ENCODE peak calls at places on chromosomes 11 and 22, in five cellular contexts. V, O, K, E and Q are unnamed samples.
A peak's percentile ranks its signal among the peaks of the same experiment; 100 is the strongest.

GRCh38 chr11:19725379-19726079 is 12.9 kb downstream of the NAV2 start:
- DNase-seq in V (no peak), O (no peak), K (peak; percentile 36), E (peak; percentile 95), Q (no peak)

GRCh38 chr22:35430897-35431322 is 31.0 kb downstream of the MCM5 start:
- DNase-seq in V (peak; percentile 73), O (peak; percentile 96), K (peak; percentile 80), E (peak; percentile 91), Q (peak; percentile 97)

GRCh38 chr11:69892237-69892985 is 73.2 kb upstream of the FGF3 start:
- DNase-seq in V (no peak), O (no peak), K (peak; percentile 86), E (no peak), Q (peak; percentile 26)

GRCh38 chr11:2460540-2461252 is 15.9 kb downstream of the KCNQ1 start:
- DNase-seq in V (no peak), O (no peak), K (no peak), E (no peak), Q (no peak)

GRCh38 chr11:117745346-117745745 is 51.7 kb downstream of the DSCAML1 start:
- DNase-seq in V (no peak), O (no peak), K (no peak), E (no peak), Q (no peak)

GRCh38 chr11:69904331-69905201 is 85.3 kb upstream of the FGF3 start:
- DNase-seq in V (no peak), O (no peak), K (no peak), E (no peak), Q (no peak)

GRCh38 chr22:49999901-50000586 is 12.5 kb downstream of the IL17REL start:
- DNase-seq in V (no peak), O (no peak), K (no peak), E (no peak), Q (peak; percentile 8)

GRCh38 chr11:17572359-17572690 is 25.3 kb downstream of the OTOG start:
- DNase-seq in V (no peak), O (no peak), K (no peak), E (no peak), Q (no peak)

GRCh38 chr11:36380296-36381004 is 84.4 kb downstream of the PRR5L start:
- DNase-seq in V (no peak), O (no peak), K (no peak), E (no peak), Q (no peak)

DNA sequence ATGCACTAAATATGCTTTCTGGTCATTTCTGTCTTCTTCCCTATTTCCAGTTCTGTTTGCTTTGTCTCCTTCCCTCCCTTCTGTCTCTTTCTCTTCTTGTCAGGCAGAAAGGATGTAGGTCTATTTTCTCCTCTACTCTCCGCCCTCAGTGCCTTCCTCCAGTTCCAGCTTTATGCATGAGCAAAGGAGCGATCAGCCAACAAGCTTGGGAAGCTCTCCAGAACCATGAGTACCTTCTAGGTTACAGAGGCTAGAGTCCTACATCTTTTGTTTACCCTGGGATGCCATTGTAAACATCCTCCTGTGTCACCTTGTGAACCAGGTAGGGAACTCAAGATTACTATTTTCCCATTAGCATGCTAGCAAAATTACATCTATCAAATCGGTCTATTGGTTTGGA is 7.9 kb upstream of the SPON1 start:
- DNase-seq in V (no peak), O (no peak), K (no peak), E (no peak), Q (no peak)
- H3K27me3 ChIP-seq in V (no peaks in the 10 kb centered on the region), O (peaks cover 42% of the 10 kb centered on the region), K (no peaks in the 10 kb centered on the region), E (no peaks in the 10 kb centered on the region), Q (peaks cover 51% of the 10 kb centered on the region)

GRCh38 chr11:119106564-119107537 is at the start of gene C2CD2L:
- DNase-seq in V (peak; percentile 82), O (peak; percentile 83), K (peak; percentile 92), E (peak; percentile 81), Q (peak; percentile 93)
- H2BK5ac ChIP-seq in V (no peak within 1 kb of the TSS), O (peak within 1 kb of the TSS; percentile 46), K (no peak within 1 kb of the TSS), E (no peak within 1 kb of the TSS), Q (peak within 1 kb of the TSS; percentile 24)

DNA sequence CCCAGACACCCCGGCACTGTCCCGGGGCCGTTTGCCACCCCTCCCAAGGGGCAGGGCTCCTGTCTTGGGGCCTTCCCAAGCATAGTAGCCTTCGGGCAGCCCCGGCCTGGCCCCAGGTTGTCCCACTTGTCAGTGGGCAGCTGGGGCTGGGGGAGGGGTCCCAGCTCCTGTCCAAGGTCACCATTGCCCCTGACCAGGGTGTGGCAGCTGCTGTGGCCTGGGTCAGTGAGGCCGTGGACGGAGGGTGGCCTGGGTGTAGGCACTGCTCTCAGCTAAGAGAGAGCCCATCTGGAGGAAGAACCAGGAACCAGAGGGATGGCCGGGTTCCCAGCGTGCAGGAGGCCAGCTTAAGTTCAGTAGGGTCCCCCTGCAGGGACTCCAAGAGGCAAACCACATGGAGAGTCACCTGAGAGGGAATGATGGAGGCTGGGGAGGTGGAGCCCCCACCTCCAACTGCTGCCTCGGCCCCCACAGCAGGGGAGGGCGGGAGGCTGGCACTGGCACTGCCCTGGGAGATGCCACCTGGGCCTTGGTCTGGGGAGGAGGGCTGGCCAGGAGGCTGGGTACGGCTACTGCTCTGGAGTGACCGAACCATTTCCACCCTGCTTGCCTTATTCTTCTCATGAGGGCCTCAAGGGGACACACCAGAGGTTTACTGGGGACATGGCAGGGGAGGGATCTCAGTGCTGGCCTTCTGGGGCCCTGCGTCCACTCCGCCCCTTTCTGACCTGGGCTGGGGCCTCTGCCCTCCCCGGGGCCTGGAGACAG is 6.7 kb upstream of the CCDC188 start:
- DNase-seq in V (no peak), O (no peak), K (no peak), E (no peak), Q (no peak)
- H3K27me3 ChIP-seq in V (no peaks in the 10 kb centered on the region), O (peaks cover 13% of the 10 kb centered on the region), K (no peaks in the 10 kb centered on the region), E (no peaks in the 10 kb centered on the region), Q (peaks cover 21% of the 10 kb centered on the region)

GRCh38 chr11:57638005-57638760 is 11.5 kb downstream of the YPEL4 start:
- DNase-seq in V (peak; percentile 93), O (peak; percentile 84), K (peak; percentile 99), E (no peak), Q (peak; percentile 90)
- H2BK5ac ChIP-seq in V (peak overlapping the region; percentile 98), O (peak overlapping the region; percentile 98), K (peak overlapping the region; percentile 70), E (peak overlapping the region; percentile 100), Q (peak overlapping the region; percentile 98)